ENCODE peak calls at places on chromosomes 2 and 18, in seven cellular contexts. L, F, B, X, E, O and J are unnamed samples.

GRCh38 chr18:76491436-76491800 is 3.6 kb downstream of the ZNF516 start:
- DNase-seq in X (peak), E (peak), F (peak), B (peak), O (peak), L (peak), J (peak)

GRCh38 chr2:150612957-150613710 is 125.7 kb upstream of the RND3 start:
- DNase-seq in O (no peak), L (no peak), F (no peak), X (no peak), E (no peak), B (no peak), J (no peak)

GRCh38 chr18:57004366-57005121 is 142.3 kb upstream of the BOD1L2 start:
- DNase-seq in E (no peak), F (peak), B (no peak), O (no peak), L (no peak), X (no peak), J (no peak)

GRCh38 chr2:165745916-165746315 is 48.1 kb downstream of the GALNT3 start:
- DNase-seq in L (no peak), E (no peak), F (no peak), X (no peak), O (no peak), B (no peak), J (no peak)

GRCh38 chr2:176527141-176527901 is 258.1 kb downstream of the MTX2 start:
- DNase-seq in L (no peak), X (no peak), F (no peak), B (no peak), O (peak), E (no peak), J (no peak)

GRCh38 chr2:111039984-111040383 is 80.7 kb upstream of the BCL2L11 start:
- DNase-seq in E (no peak), X (no peak), B (no peak), L (no peak), F (no peak), O (no peak), J (no peak)

GRCh38 chr2:45452866-45453265 is 158.2 kb downstream of the SRBD1 start:
- DNase-seq in F (no peak), E (no peak), X (no peak), B (no peak), O (peak), L (no peak), J (no peak)

GRCh38 chr2:150370600-150370999 is 116.9 kb downstream of the RND3 start:
- DNase-seq in X (no peak), B (peak), O (no peak), E (no peak), L (no peak), F (no peak), J (no peak)

GRCh38 chr2:169966449-169966848 is 139.2 kb downstream of the UBR3 start:
- DNase-seq in L (no peak), E (no peak), X (no peak), O (no peak), B (no peak), F (no peak), J (no peak)

GRCh38 chr2:100482741-100483140 is 12.5 kb downstream of the NMS start:
- DNase-seq in L (no peak), B (peak), E (no peak), F (no peak), X (peak), O (no peak), J (no peak)

GRCh38 chr18:49874238-49874637 is 60.9 kb upstream of the ACAA2 start:
- DNase-seq in B (no peak), O (no peak), E (no peak), F (no peak), L (no peak), X (no peak), J (no peak)

GRCh38 chr2:96882230-96882629 is 12.3 kb upstream of the SEMA4C start:
- DNase-seq in X (peak), E (no peak), B (no peak), O (no peak), F (no peak), L (no peak), J (no peak)

GRCh38 chr2:9703085-9703641 is 72.4 kb upstream of the YWHAQ start:
- DNase-seq in F (peak), L (peak), B (peak), E (peak), O (no peak), X (no peak), J (peak)

GRCh38 chr2:223896751-223897320 is 48.3 kb downstream of the WDFY1 start:
- DNase-seq in L (no peak), E (no peak), O (no peak), F (no peak), X (no peak), B (no peak), J (no peak)

GRCh38 chr2:133906926-133907325 is 338.7 kb upstream of the NCKAP5 start:
- DNase-seq in L (no peak), O (no peak), F (no peak), E (no peak), X (no peak), B (no peak), J (no peak)

GRCh38 chr2:72148975-72149555 is 1.4 kb upstream of the CYP26B1 start:
- DNase-seq in B (no peak), X (peak), E (no peak), L (no peak), O (peak), F (no peak), J (no peak)

GRCh38 chr2:98727369-98727749 is 3.6 kb downstream of the MGAT4A start:
- DNase-seq in B (no peak), E (no peak), F (no peak), X (no peak), O (peak), L (no peak), J (no peak)

GRCh38 chr18:2848879-2849254 is 2.1 kb downstream of the EMILIN2 start:
- DNase-seq in X (no peak), L (no peak), B (no peak), O (no peak), E (no peak), F (no peak), J (no peak)